ENCODE peak calls at places on chromosomes 12 and 14, in four cellular contexts. V, K, H and X are unnamed samples.

GRCh38 chr12:93214523-93215289 is 163.0 kb upstream of the NUDT4 start:
- DNase-seq in V (no peak), K (no peak), H (no peak), X (no peak)

GRCh38 chr14:66482873-66483272 is 3.3 kb upstream of the CCDC196 start:
- DNase-seq in V (no peak), K (no peak), H (no peak), X (no peak)

GRCh38 chr12:92558241-92558773 is 144.5 kb upstream of the PLEKHG7 start:
- DNase-seq in V (no peak), K (no peak), H (no peak), X (no peak)

GRCh38 chr14:69170848-69171247 is 17.9 kb upstream of the DCAF5 start:
- DNase-seq in V (no peak), K (no peak), H (no peak), X (no peak)

GRCh38 chr14:77124345-77125274 is 17.0 kb downstream of the ZDHHC22 start:
- DNase-seq in V (peak; percentile 79), K (peak; percentile 48), H (no peak), X (no peak)

GRCh38 chr12:131604146-131604844 is 106.6 kb upstream of the SFSWAP start:
- DNase-seq in V (peak; percentile 65), K (no peak), H (no peak), X (no peak)

GRCh38 chr14:86799244-86799647 is 1193.7 kb downstream of the GALC start:
- DNase-seq in V (no peak), K (peak; percentile 1), H (peak; percentile 19), X (peak; percentile 69)

GRCh38 chr12:69435644-69436043 is 34.5 kb upstream of the FRS2 start:
- DNase-seq in V (no peak), K (no peak), H (no peak), X (no peak)

GRCh38 chr12:45357547-45358417 is 141.9 kb downstream of the ANO6 start:
- DNase-seq in V (no peak), K (no peak), H (no peak), X (no peak)

GRCh38 chr14:76848879-76849278 is 22.7 kb downstream of the LRRC74A start:
- DNase-seq in V (no peak), K (peak; percentile 44), H (no peak), X (no peak)

GRCh38 chr12:111766608-111767361 is at the start of gene ALDH2:
- DNase-seq in V (peak; percentile 7), K (peak; percentile 57), H (peak; percentile 34), X (peak; percentile 45)

GRCh38 chr12:70178038-70178437 is 65.2 kb upstream of the CNOT2 start:
- DNase-seq in V (no peak), K (no peak), H (no peak), X (no peak)

GRCh38 chr14:67268456-67269115 is 27.4 kb downstream of the PALS1 start:
- DNase-seq in V (no peak), K (no peak), H (no peak), X (no peak)

GRCh38 chr12:52739963-52740362 is 36.6 kb upstream of the KRT77 start:
- DNase-seq in V (no peak), K (no peak), H (peak; percentile 29), X (no peak)

GRCh38 chr14:76931629-76932402 is 96.7 kb downstream of the IRF2BPL start:
- DNase-seq in V (no peak), K (no peak), H (no peak), X (no peak)

GRCh38 chr14:55272922-55273321 is 1.7 kb downstream of the FBXO34 start:
- DNase-seq in V (no peak), K (no peak), H (no peak), X (no peak)

GRCh38 chr14:23095196-23096108 is at the start of gene C14orf119:
- DNase-seq in V (peak; percentile 100), K (peak; percentile 98), H (peak; percentile 100), X (peak; percentile 98)

GRCh38 chr12:18799561-18799960 is 61.6 kb downstream of the CAPZA3 start:
- DNase-seq in V (no peak), K (no peak), H (no peak), X (no peak)

GRCh38 chr12:110686294-110686903 is 2.5 kb downstream of the HVCN1 start:
- DNase-seq in V (no peak), K (no peak), H (no peak), X (no peak)

GRCh38 chr14:89963288-89963978 is 7.7 kb downstream of the TDP1 start:
- DNase-seq in V (no peak), K (no peak), H (no peak), X (no peak)

GRCh38 chr12:119227292-119227691 is 48.6 kb downstream of the HSPB8 start:
- DNase-seq in V (no peak), K (peak; percentile 12), H (no peak), X (no peak)
- H3K4me3 ChIP-seq in V (no peak overlapping the region), K (no peak overlapping the region), H (no peak overlapping the region), X (no peak overlapping the region)

DNA sequence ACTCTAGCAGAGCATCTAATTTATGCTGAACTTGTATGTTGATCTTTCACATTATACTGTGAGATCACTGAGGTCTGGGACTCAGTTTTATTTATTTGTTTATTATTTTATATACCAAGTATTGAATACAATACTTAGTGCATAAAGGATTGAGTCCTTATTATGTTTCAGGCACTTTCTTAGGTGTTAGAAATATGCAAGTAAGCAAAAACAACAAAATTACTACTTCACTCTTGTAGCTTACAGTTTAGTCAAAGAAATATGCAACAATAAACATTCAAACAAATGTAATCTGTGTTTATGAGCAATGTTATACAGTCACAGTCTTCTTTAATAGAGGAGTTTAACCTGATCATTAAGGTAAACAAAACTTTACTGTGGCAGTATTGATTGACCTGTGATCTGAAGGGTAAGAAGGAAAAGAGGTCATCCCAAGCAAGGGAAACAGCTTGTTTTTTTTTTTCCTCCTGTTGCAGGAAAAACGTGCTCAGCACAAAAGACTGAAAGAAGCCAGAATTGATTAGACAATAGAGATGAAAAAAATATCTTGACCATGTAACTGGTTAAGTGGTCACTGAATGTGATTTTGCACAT is 990.7 kb downstream of the TRHDE start:
- DNase-seq in V (no peak), K (no peak), H (no peak), X (no peak)
- H3K27ac ChIP-seq in V (no peak overlapping the region), K (no peak overlapping the region), H (no peak overlapping the region), X (no peak overlapping the region)

DNA sequence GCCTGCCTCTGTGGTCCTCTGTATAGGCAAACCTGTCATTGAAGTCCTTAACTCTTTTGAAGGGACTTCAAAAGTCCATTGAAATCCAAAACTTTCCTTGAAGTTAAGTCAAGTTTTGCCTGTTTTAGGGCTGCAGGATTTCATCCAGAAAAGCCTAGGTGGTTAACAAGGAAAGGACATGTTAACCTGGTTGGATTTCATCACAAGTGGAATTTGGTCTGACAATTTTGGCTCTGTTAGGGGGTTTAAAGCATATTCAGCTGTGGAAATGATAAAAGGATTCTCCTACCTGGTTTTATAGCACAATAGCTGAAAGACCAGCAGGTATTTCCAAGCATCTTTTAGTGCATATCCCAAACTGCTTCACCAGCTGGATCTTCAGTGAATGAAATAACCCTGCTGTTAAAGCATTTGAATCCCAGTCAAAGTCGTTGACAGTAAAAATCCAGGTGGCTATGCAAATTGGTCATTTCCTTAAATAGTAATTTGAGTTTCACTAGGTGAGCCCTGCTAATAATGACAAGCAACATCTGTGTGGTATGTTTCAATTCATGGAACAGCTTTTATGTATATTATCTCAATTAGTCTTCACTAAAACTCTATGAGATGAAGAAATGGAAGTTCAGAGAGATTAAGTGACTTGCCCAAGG is 400.5 kb downstream of the ETNK1 start:
- DNase-seq in V (no peak), K (no peak), H (no peak), X (no peak)
- H3K4me3 ChIP-seq in V (no peak overlapping the region), K (no peak overlapping the region), H (no peak overlapping the region), X (no peak overlapping the region)

GRCh38 chr12:64105026-64105425 is 117.1 kb downstream of the KICS2 start:
- DNase-seq in V (no peak), K (no peak), H (no peak), X (no peak)
- H3K27ac ChIP-seq in V (no peak overlapping the region), K (no peak overlapping the region), H (no peak overlapping the region), X (no peak overlapping the region)